ENCODE peak calls at places on chromosomes 11 and 22, in nine cellular contexts. W is cardiac muscle cell, S is aorta, V is lung, N is mammary epithelial cell, B is body of pancreas, G is PC-3, O is heart left ventricle, M is colonic mucosa. U is an unnamed sample.

GRCh38 chr22:19429950-19430889 is 1.3 kb downstream of the HIRA start:
- DNase-seq in B (peak), M (peak), N (peak), S (no peak), W (peak), G (peak), V (no peak), O (peak), U (no peak)

GRCh38 chr22:31678748-31679147 is 16.7 kb upstream of the PISD start:
- DNase-seq in S (no peak), W (no peak), M (no peak), O (no peak), V (no peak), N (no peak), G (no peak), B (no peak), U (no peak)

GRCh38 chr22:37210041-37210803 is 2.1 kb downstream of the SSTR3 start:
- DNase-seq in G (no peak), B (no peak), N (no peak), W (no peak), M (no peak), V (no peak), O (no peak), S (peak), U (no peak)

GRCh38 chr11:22192642-22193347 is at the start of gene ANO5:
- DNase-seq in G (no peak), S (peak), O (peak), N (no peak), W (peak), M (peak), V (peak), B (peak), U (peak)

GRCh38 chr11:44556735-44557409 is 8.6 kb upstream of the CD82 start:
- DNase-seq in B (peak), V (peak), M (peak), G (peak), N (no peak), O (no peak), S (peak), W (peak), U (no peak)

GRCh38 chr22:43173566-43173965 is 13.4 kb downstream of the TTLL12 start:
- DNase-seq in M (no peak), S (peak), G (no peak), O (no peak), W (no peak), B (no peak), N (no peak), V (no peak), U (no peak)

GRCh38 chr11:44179173-44179572 is 83.7 kb downstream of the EXT2 start:
- DNase-seq in S (no peak), B (no peak), V (no peak), W (no peak), N (no peak), M (no peak), G (no peak), O (no peak), U (no peak)

GRCh38 chr11:82899191-82899820 is 924 bp downstream of the PRCP start:
- DNase-seq in B (no peak), O (no peak), N (no peak), V (no peak), M (no peak), G (no peak), S (no peak), W (no peak), U (no peak)

GRCh38 chr11:74084796-74085541 is 76.1 kb upstream of the UCP3 start:
- DNase-seq in S (no peak), W (no peak), M (no peak), B (no peak), O (no peak), G (peak), N (no peak), V (no peak), U (no peak)

GRCh38 chr11:134677338-134677948 is 265.4 kb upstream of the B3GAT1 start:
- DNase-seq in N (no peak), W (no peak), B (no peak), O (no peak), M (no peak), V (peak), G (no peak), S (peak), U (no peak)

GRCh38 chr11:38332046-38332445 is 1734.0 kb upstream of the RAG2 start:
- DNase-seq in G (no peak), S (no peak), N (no peak), M (no peak), O (no peak), V (no peak), W (no peak), B (no peak), U (no peak)

GRCh38 chr22:49322861-49323622 is 504.6 kb downstream of the BRD1 start:
- DNase-seq in G (no peak), B (no peak), S (peak), M (no peak), W (no peak), N (no peak), V (no peak), O (no peak), U (no peak)

GRCh38 chr11:106306942-106307341 is 229.5 kb downstream of the AASDHPPT start:
- DNase-seq in O (no peak), M (no peak), S (no peak), W (no peak), N (no peak), V (no peak), G (peak), B (no peak), U (no peak)

GRCh38 chr11:19594326-19594725 is 118.3 kb upstream of the NAV2 start:
- DNase-seq in W (no peak), M (no peak), O (no peak), B (no peak), V (no peak), N (no peak), S (no peak), G (no peak), U (no peak)

GRCh38 chr11:128909438-128910125 is 18.4 kb downstream of the KCNJ5 start:
- DNase-seq in S (peak), W (no peak), B (no peak), M (no peak), O (no peak), N (peak), G (no peak), V (no peak), U (no peak)

GRCh38 chr11:16891964-16892363 is 122.2 kb downstream of the PLEKHA7 start:
- DNase-seq in M (no peak), V (no peak), S (no peak), B (no peak), O (no peak), W (no peak), G (peak), N (peak), U (no peak)

GRCh38 chr11:122097419-122098001 is 18.5 kb downstream of the BLID start:
- DNase-seq in S (no peak), M (no peak), G (no peak), V (no peak), N (peak), O (no peak), B (no peak), W (no peak), U (no peak)

GRCh38 chr11:63443714-63444113 is 47.3 kb downstream of the PLAAT5 start:
- DNase-seq in M (no peak), W (no peak), O (no peak), S (no peak), N (peak), V (no peak), G (no peak), B (no peak), U (no peak)

GRCh38 chr22:17984114-17984513 is 40.2 kb downstream of the MICAL3 start:
- DNase-seq in V (no peak), S (no peak), N (peak), B (no peak), W (no peak), M (no peak), G (peak), O (no peak), U (no peak)

GRCh38 chr11:706439-706956 is 467 bp downstream of the EPS8L2 start:
- DNase-seq in B (peak), V (no peak), N (peak), G (peak), M (peak), S (peak), W (no peak), O (no peak), U (no peak)

GRCh38 chr22:32208681-32209080 is 3.8 kb upstream of the RFPL2 start:
- DNase-seq in S (peak), W (no peak), M (no peak), O (no peak), G (no peak), B (no peak), N (no peak), V (no peak), U (no peak)

GRCh38 chr22:49189871-49190270 is 637.8 kb downstream of the BRD1 start:
- DNase-seq in N (no peak), G (no peak), V (no peak), O (no peak), W (no peak), B (no peak), S (no peak), M (no peak), U (no peak)

GRCh38 chr22:41596776-41597634 is 7.4 kb upstream of the PMM1 start:
- DNase-seq in G (peak), S (peak), W (peak), N (peak), O (peak), M (peak), B (peak), V (peak), U (peak)

GRCh38 chr22:29251265-29251664 is 16.5 kb downstream of the RHBDD3 start:
- DNase-seq in S (peak), G (no peak), V (no peak), M (no peak), W (no peak), B (no peak), O (no peak), N (no peak), U (no peak)

GRCh38 chr22:29255064-29255621 is 12.6 kb downstream of the RHBDD3 start:
- DNase-seq in W (no peak), S (no peak), M (no peak), N (no peak), O (no peak), V (no peak), G (no peak), B (no peak), U (no peak)

GRCh38 chr22:29254283-29254653 is 13.5 kb downstream of the RHBDD3 start:
- DNase-seq in O (no peak), V (no peak), M (no peak), G (no peak), S (no peak), N (no peak), W (no peak), B (no peak), U (no peak)

GRCh38 chr22:29251981-29252978 is 15.5 kb downstream of the RHBDD3 start:
- DNase-seq in S (peak), B (no peak), O (no peak), N (no peak), W (no peak), V (no peak), M (no peak), G (no peak), U (no peak)

DNA sequence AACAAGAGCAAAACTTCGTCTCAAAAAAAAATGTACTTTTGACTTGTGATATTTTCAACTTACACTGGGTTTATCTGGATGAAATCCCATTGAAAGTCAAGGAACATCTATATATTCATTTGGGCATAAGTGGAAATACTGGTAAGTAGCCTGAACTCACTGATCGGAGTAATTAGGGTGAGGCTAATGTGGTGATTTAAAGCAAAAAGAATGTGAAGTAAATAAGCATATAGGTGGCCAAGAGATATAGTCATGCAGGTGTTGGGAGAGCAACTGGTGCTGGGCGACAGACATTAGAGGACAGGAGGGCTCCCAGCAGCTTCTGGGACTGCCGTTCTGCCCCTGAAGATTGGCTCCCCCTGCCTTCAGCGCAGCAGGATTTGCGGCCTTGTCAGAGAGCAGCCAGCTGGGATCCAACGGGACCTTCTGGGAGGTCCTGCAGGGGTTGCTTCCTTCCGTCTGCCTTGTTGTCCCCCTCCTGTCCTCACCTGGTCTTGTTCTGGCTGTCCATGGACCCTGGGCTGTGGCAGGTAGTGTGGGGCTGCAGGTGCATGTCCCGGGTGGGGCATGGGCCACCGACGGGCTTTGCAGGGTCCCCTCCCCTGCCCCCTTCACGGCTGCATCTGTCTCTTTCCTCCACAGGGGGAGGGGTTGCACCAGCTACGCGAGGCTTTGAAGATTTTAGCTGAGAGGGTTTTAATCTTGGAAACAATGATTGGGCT is 14.1 kb downstream of the RHBDD3 start:
- DNase-seq in W (no peak), V (no peak), M (no peak), B (no peak), G (no peak), O (no peak), S (peak), N (no peak), U (no peak)
- H3K27ac ChIP-seq in W (no peak), V (no peak), M (no peak), B (no peak), G (no peak), O (no peak), S (no peak), N (no peak), U (no peak)

DNA sequence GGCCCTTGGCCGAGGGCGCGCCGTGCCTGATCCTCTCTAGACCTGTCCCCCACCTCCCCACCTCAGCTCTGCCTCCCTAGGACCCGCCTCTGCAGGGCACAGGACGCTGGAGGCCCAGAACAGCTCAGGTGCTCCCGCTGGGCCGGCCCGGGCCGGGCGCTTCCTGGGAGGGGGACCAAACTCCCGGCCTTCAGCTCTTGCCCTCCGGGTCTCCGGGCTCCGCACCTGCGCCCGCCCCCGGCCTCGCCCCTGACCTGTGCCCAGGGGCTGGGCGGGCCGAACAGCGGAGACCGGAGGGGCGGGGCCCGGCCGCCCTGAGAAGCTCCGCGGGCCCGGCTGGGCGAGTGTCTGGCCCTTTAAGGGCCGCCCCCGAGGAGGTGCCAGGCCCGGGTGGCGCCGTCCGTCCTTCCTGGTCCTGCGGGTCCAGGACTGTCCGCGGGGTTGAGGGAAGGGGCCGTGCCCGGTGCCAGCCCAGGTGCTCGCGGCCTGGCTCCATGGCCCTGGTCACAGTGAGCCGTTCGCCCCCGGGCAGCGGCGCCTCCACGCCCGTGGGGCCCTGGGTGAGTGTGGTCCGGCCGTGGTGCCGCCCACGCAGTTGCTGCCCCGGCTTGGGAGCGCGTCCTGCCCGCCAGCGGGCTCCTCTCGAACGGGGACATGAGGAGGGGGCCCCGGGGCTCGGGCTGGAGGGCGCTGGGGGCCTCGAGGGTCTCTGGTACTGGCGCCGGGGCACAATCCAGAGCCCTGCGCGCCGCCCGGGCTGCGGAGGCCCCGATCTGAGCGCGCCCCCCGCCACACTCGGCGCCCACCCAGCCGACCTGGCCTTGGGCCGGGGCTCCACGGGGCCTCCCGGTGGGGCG is at the start of gene SSH3:
- DNase-seq in O (peak), S (peak), B (peak), G (peak), V (peak), M (peak), W (peak), N (peak), U (no peak)
- H3K4me3 ChIP-seq in O (peak), S (peak), B (peak), G (peak), V (peak), M (peak), W (peak), N (peak), U (peak)

GRCh38 chr11:76074178-76075112 is 131.9 kb downstream of the WNT11 start:
- DNase-seq in B (no peak), O (no peak), W (no peak), S (no peak), V (no peak), G (peak), M (no peak), N (no peak), U (no peak)

GRCh38 chr11:76073716-76074115 is 132.6 kb downstream of the WNT11 start:
- DNase-seq in M (no peak), S (no peak), V (no peak), O (no peak), W (no peak), N (no peak), G (no peak), B (no peak), U (no peak)

GRCh38 chr11:76075699-76076098 is 130.6 kb downstream of the WNT11 start:
- DNase-seq in G (peak), O (no peak), V (no peak), S (no peak), N (no peak), M (no peak), B (no peak), W (no peak), U (no peak)

GRCh38 chr11:76076749-76077148 is 129.6 kb downstream of the WNT11 start:
- DNase-seq in B (no peak), V (no peak), G (no peak), O (no peak), N (no peak), S (no peak), M (no peak), W (no peak), U (no peak)

DNA sequence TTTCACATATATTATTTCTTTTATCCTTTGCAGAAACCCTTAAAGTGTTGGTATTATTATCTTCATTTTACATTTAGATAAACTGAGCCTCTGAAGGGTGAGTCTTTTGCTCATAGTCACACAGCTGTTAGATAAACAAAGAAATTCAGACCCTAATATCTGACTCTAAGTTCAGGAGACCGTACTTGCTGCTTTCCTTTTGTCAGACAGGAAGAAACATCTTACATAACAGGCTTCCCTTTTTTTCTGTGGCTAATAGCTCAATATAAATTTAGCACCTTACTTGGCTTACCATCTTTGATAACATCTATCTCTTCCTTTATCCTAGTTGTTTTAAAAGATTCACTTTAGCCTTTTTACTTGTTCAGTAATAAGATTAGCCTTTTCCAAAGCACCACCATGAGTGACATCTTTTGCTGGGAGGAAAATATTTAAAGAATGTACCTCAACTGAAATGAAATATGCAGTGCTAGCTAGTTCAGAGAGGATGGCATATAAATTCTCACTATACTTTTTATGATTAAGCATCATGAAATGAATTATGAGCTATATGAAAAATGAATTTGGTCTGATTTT is 128.6 kb downstream of the WNT11 start:
- DNase-seq in B (no peak), S (no peak), W (no peak), M (no peak), V (no peak), N (no peak), O (no peak), G (no peak), U (no peak)
- H3K27ac ChIP-seq in B (no peak), S (no peak), W (no peak), M (no peak), V (no peak), N (no peak), O (peak), G (no peak), U (no peak)

GRCh38 chr11:1825785-1826451 is 8.9 kb upstream of the SYT8 start:
- DNase-seq in B (no peak), M (no peak), N (no peak), V (no peak), G (no peak), S (no peak), W (no peak), O (no peak), U (no peak)
- H3K4me3 ChIP-seq in B (no peak), M (no peak), N (no peak), V (no peak), G (no peak), S (no peak), W (no peak), O (no peak), U (no peak)

GRCh38 chr11:118581057-118581456 is 8.8 kb downstream of the ARCN1 start:
- DNase-seq in M (no peak), S (no peak), N (no peak), G (no peak), O (no peak), V (no peak), B (no peak), W (no peak), U (no peak)
- H3K27ac ChIP-seq in M (no peak), S (no peak), N (no peak), G (no peak), O (peak), V (no peak), B (no peak), W (no peak), U (no peak)

DNA sequence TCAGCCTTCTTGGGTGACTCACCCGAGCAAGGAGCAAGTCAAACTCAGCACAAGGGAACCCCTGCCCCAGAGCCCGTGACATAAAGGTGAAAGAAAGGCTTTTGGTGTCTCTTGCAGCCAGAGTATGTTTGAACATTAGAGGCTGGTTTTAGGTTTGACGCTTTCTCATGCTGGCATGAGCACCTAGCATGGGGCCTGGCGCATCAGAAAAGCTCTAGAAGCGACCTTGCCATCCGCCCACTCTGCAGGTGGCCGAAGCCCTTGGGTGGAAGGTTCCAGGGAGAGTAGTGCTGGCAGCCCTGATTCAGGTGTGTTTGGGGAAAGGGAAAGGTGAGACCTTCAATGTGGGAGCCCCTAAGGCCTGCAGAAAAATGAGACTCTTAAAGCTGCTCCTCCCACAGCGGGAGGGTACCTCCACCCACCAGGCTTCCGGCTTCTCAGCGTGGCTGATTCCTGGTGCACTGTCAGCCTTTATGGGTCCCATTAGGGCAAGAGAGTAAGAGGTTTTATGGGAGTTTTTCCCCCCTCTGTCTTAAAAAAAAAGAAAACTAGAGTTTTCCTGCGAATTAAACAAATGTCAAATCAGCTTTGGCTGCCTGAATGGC is 88.4 kb downstream of the GRIK4 start:
- DNase-seq in B (no peak), M (no peak), V (no peak), O (no peak), G (no peak), W (no peak), N (no peak), S (peak), U (no peak)
- H3K4me3 ChIP-seq in B (no peak), M (no peak), V (no peak), O (no peak), G (no peak), W (no peak), N (no peak), S (no peak), U (no peak)

GRCh38 chr11:94773842-94774241 is 5.7 kb downstream of the AMOTL1 start:
- DNase-seq in M (no peak), O (no peak), B (no peak), W (no peak), G (no peak), S (no peak), N (no peak), V (no peak), U (no peak)
- H3K27ac ChIP-seq in M (no peak), O (no peak), B (no peak), W (no peak), G (no peak), S (no peak), N (no peak), V (no peak), U (no peak)

U was measured in iPS DF 6.9.